ENCODE peak calls at places on chromosomes 5 and 9, in four cellular contexts. One of them, this sample, is unnamed.
A peak's percentile ranks its signal among the peaks of the same experiment; 100 is the strongest.

GRCh38 chr5:132648355-132648754 is 9.6 kb upstream of the IL13 start:
- DNase-seq in Calu3: no peak
- DNase-seq in T-helper 22 cell: no peak
- DNase-seq in naive thymus-derived CD8-positive, alpha-beta T cell: no peak
- DNase-seq in this sample: no peak

GRCh38 chr5:155070781-155071180 is 57.2 kb downstream of the KIF4B start:
- DNase-seq in T-helper 22 cell: no peak
- DNase-seq in Calu3: no peak
- DNase-seq in naive thymus-derived CD8-positive, alpha-beta T cell: no peak
- DNase-seq in this sample: no peak

GRCh38 chr5:100789641-100790160 is 113.4 kb downstream of the ST8SIA4 start:
- DNase-seq in naive thymus-derived CD8-positive, alpha-beta T cell: no peak
- DNase-seq in T-helper 22 cell: no peak
- DNase-seq in Calu3: no peak
- DNase-seq in this sample: no peak

GRCh38 chr5:136279314-136279713 is 86.0 kb downstream of the TRPC7 start:
- DNase-seq in Calu3: no peak
- DNase-seq in T-helper 22 cell: no peak
- DNase-seq in naive thymus-derived CD8-positive, alpha-beta T cell: no peak
- DNase-seq in this sample: no peak

GRCh38 chr5:17878541-17878940 is 244.3 kb downstream of the TAF11L14 start:
- DNase-seq in naive thymus-derived CD8-positive, alpha-beta T cell: no peak
- DNase-seq in T-helper 22 cell: no peak
- DNase-seq in Calu3: no peak
- DNase-seq in this sample: no peak

GRCh38 chr9:88537743-88538055 is 2.7 kb downstream of the NXNL2 start:
- DNase-seq in T-helper 22 cell: no peak
- DNase-seq in Calu3: peak; percentile 45
- DNase-seq in naive thymus-derived CD8-positive, alpha-beta T cell: no peak
- DNase-seq in this sample: no peak

GRCh38 chr5:175689147-175689991 is 31.5 kb downstream of the HRH2 start:
- DNase-seq in Calu3: no peak
- DNase-seq in naive thymus-derived CD8-positive, alpha-beta T cell: no peak
- DNase-seq in T-helper 22 cell: no peak
- DNase-seq in this sample: no peak

GRCh38 chr9:36187414-36187813 is 3.3 kb upstream of the CLTA start:
- DNase-seq in Calu3: no peak
- DNase-seq in T-helper 22 cell: no peak
- DNase-seq in naive thymus-derived CD8-positive, alpha-beta T cell: no peak
- DNase-seq in this sample: no peak

GRCh38 chr5:55969956-55970355 is 24.8 kb downstream of the IL6ST start:
- DNase-seq in Calu3: no peak
- DNase-seq in T-helper 22 cell: no peak
- DNase-seq in naive thymus-derived CD8-positive, alpha-beta T cell: no peak
- DNase-seq in this sample: no peak

GRCh38 chr9:110626109-110626829 is 42.3 kb upstream of the MUSK start:
- DNase-seq in Calu3: no peak
- DNase-seq in T-helper 22 cell: no peak
- DNase-seq in naive thymus-derived CD8-positive, alpha-beta T cell: no peak
- DNase-seq in this sample: peak; percentile 13

GRCh38 chr5:157900644-157901043 is 41.7 kb upstream of the CLINT1 start:
- DNase-seq in naive thymus-derived CD8-positive, alpha-beta T cell: no peak
- DNase-seq in Calu3: no peak
- DNase-seq in T-helper 22 cell: no peak
- DNase-seq in this sample: no peak

GRCh38 chr9:88660611-88661010 is 125.6 kb downstream of the NXNL2 start:
- DNase-seq in naive thymus-derived CD8-positive, alpha-beta T cell: no peak
- DNase-seq in Calu3: peak; percentile 22
- DNase-seq in T-helper 22 cell: no peak
- DNase-seq in this sample: no peak

GRCh38 chr5:22887566-22887965 is 34.4 kb upstream of the CDH12 start:
- DNase-seq in naive thymus-derived CD8-positive, alpha-beta T cell: no peak
- DNase-seq in T-helper 22 cell: no peak
- DNase-seq in Calu3: no peak
- DNase-seq in this sample: no peak

GRCh38 chr9:136648746-136649145 is 14.0 kb upstream of the EGFL7 start:
- DNase-seq in naive thymus-derived CD8-positive, alpha-beta T cell: no peak
- DNase-seq in Calu3: no peak
- DNase-seq in T-helper 22 cell: no peak
- DNase-seq in this sample: no peak

GRCh38 chr5:146291421-146292074 is 47.1 kb upstream of the POU4F3 start:
- DNase-seq in naive thymus-derived CD8-positive, alpha-beta T cell: peak; percentile 32
- DNase-seq in Calu3: peak; percentile 51
- DNase-seq in T-helper 22 cell: no peak
- DNase-seq in this sample: peak; percentile 47

GRCh38 chr9:90489066-90489465 is 153.6 kb downstream of the DIRAS2 start:
- DNase-seq in T-helper 22 cell: no peak
- DNase-seq in naive thymus-derived CD8-positive, alpha-beta T cell: no peak
- DNase-seq in Calu3: no peak
- DNase-seq in this sample: no peak

GRCh38 chr5:142275496-142275895 is 49.3 kb downstream of the SPRY4 start:
- DNase-seq in T-helper 22 cell: no peak
- DNase-seq in naive thymus-derived CD8-positive, alpha-beta T cell: no peak
- DNase-seq in Calu3: peak; percentile 64
- DNase-seq in this sample: no peak

GRCh38 chr9:96135071-96135825 is 166.7 kb downstream of the HSD17B3 start:
- DNase-seq in naive thymus-derived CD8-positive, alpha-beta T cell: no peak
- DNase-seq in Calu3: no peak
- DNase-seq in T-helper 22 cell: no peak
- DNase-seq in this sample: no peak

GRCh38 chr5:67816456-67816855 is 399.1 kb upstream of the PIK3R1 start:
- DNase-seq in T-helper 22 cell: no peak
- DNase-seq in Calu3: no peak
- DNase-seq in naive thymus-derived CD8-positive, alpha-beta T cell: no peak
- DNase-seq in this sample: no peak

GRCh38 chr5:91538179-91538578 is 155.1 kb upstream of the ARRDC3 start:
- DNase-seq in naive thymus-derived CD8-positive, alpha-beta T cell: no peak
- DNase-seq in Calu3: no peak
- DNase-seq in T-helper 22 cell: no peak
- DNase-seq in this sample: no peak

GRCh38 chr9:36166150-36166927 is 2.8 kb upstream of the CCIN start:
- DNase-seq in Calu3: peak; percentile 71
- DNase-seq in T-helper 22 cell: peak; percentile 61
- DNase-seq in naive thymus-derived CD8-positive, alpha-beta T cell: peak; percentile 87
- DNase-seq in this sample: peak; percentile 91

GRCh38 chr5:36180556-36181350 is 28.8 kb downstream of the SKP2 start:
- DNase-seq in T-helper 22 cell: no peak
- DNase-seq in Calu3: no peak
- DNase-seq in naive thymus-derived CD8-positive, alpha-beta T cell: no peak
- DNase-seq in this sample: no peak

GRCh38 chr9:89764217-89764616 is 159.4 kb downstream of the GADD45G start:
- DNase-seq in naive thymus-derived CD8-positive, alpha-beta T cell: no peak
- DNase-seq in T-helper 22 cell: no peak
- DNase-seq in Calu3: no peak
- DNase-seq in this sample: no peak

GRCh38 chr5:143190260-143190810 is 213.2 kb downstream of the NR3C1 start:
- DNase-seq in Calu3: no peak
- DNase-seq in naive thymus-derived CD8-positive, alpha-beta T cell: no peak
- DNase-seq in T-helper 22 cell: no peak
- DNase-seq in this sample: no peak

GRCh38 chr5:120567921-120568320 is 103.8 kb downstream of the PRR16 start:
- DNase-seq in Calu3: no peak
- DNase-seq in T-helper 22 cell: no peak
- DNase-seq in naive thymus-derived CD8-positive, alpha-beta T cell: no peak
- DNase-seq in this sample: no peak

GRCh38 chr9:136056546-136057235 is 38.4 kb downstream of the NACC2 start:
- DNase-seq in T-helper 22 cell: no peak
- DNase-seq in naive thymus-derived CD8-positive, alpha-beta T cell: no peak
- DNase-seq in Calu3: no peak
- DNase-seq in this sample: no peak

GRCh38 chr9:13354733-13355132 is 75.2 kb upstream of the MPDZ start:
- DNase-seq in naive thymus-derived CD8-positive, alpha-beta T cell: no peak
- DNase-seq in T-helper 22 cell: no peak
- DNase-seq in Calu3: no peak
- DNase-seq in this sample: no peak

GRCh38 chr5:36392818-36393217 is 91.1 kb upstream of the RANBP3L start:
- DNase-seq in T-helper 22 cell: no peak
- DNase-seq in Calu3: no peak
- DNase-seq in naive thymus-derived CD8-positive, alpha-beta T cell: no peak
- DNase-seq in this sample: no peak

GRCh38 chr5:148268556-148268955 is at the start of gene SPINK13:
- DNase-seq in naive thymus-derived CD8-positive, alpha-beta T cell: no peak
- DNase-seq in T-helper 22 cell: no peak
- DNase-seq in Calu3: peak; percentile 65
- DNase-seq in this sample: no peak

GRCh38 chr9:104144336-104144735 is 50.2 kb downstream of the SMC2 start:
- DNase-seq in naive thymus-derived CD8-positive, alpha-beta T cell: no peak
- DNase-seq in Calu3: no peak
- DNase-seq in T-helper 22 cell: no peak
- DNase-seq in this sample: no peak

GRCh38 chr5:136057401-136057951 is 28.7 kb downstream of the TGFBI start:
- DNase-seq in T-helper 22 cell: no peak
- DNase-seq in naive thymus-derived CD8-positive, alpha-beta T cell: no peak
- DNase-seq in Calu3: no peak
- DNase-seq in this sample: no peak

GRCh38 chr9:89885156-89885555 is 280.3 kb downstream of the GADD45G start:
- DNase-seq in Calu3: no peak
- DNase-seq in naive thymus-derived CD8-positive, alpha-beta T cell: no peak
- DNase-seq in T-helper 22 cell: no peak
- DNase-seq in this sample: no peak